ENCODE peak calls at places on chromosomes 13 and 19, in eight cellular contexts. W, B, G, F, X, J, P and M are unnamed samples.

GRCh38 chr13:98543380-98544104 is 33.4 kb downstream of the STK24 start:
- DNase-seq in W (no peak), B (no peak), G (no peak), F (no peak), X (no peak), J (no peak), P (no peak), M (no peak)

GRCh38 chr19:45575216-45575615 is 9.4 kb downstream of the OPA3 start:
- DNase-seq in W (no peak), B (no peak), G (no peak), F (no peak), X (no peak), J (no peak), P (no peak), M (peak; percentile 62)

GRCh38 chr13:23718916-23719470 is 148.8 kb downstream of the TNFRSF19 start:
- DNase-seq in W (no peak), B (no peak), G (no peak), F (peak; percentile 55), X (no peak), J (no peak), P (no peak), M (no peak)

GRCh38 chr13:102642475-102642874 is 45.7 kb downstream of the TPP2 start:
- DNase-seq in W (no peak), B (no peak), G (no peak), F (no peak), X (no peak), J (peak; percentile 88), P (no peak), M (no peak)

GRCh38 chr19:50896591-50897190 is 14.5 kb downstream of the KLK4 start:
- DNase-seq in W (no peak), B (no peak), G (no peak), F (peak; percentile 65), X (no peak), J (peak; percentile 85), P (no peak), M (peak; percentile 87)

GRCh38 chr19:18961767-18962423 is 20.9 kb upstream of the HOMER3 start:
- DNase-seq in W (no peak), B (no peak), G (peak; percentile 12), F (no peak), X (no peak), J (no peak), P (no peak), M (no peak)

GRCh38 chr13:112894673-112895481 is 74.1 kb upstream of the MCF2L start:
- DNase-seq in W (no peak), B (no peak), G (peak; percentile 53), F (no peak), X (no peak), J (no peak), P (no peak), M (no peak)

GRCh38 chr13:94641432-94641941 is 39.8 kb downstream of the GPR180 start:
- DNase-seq in W (no peak), B (no peak), G (no peak), F (peak; percentile 86), X (no peak), J (no peak), P (no peak), M (no peak)

GRCh38 chr19:18992696-18993095 is 40.6 kb downstream of the SUGP2 start:
- DNase-seq in W (no peak), B (no peak), G (no peak), F (no peak), X (no peak), J (no peak), P (no peak), M (no peak)

GRCh38 chr13:28220166-28220565 is 81.8 kb downstream of the PAN3 start:
- DNase-seq in W (no peak), B (no peak), G (no peak), F (peak; percentile 46), X (no peak), J (no peak), P (no peak), M (no peak)

GRCh38 chr13:33286143-33286542 is 588 bp upstream of the STARD13 start:
- DNase-seq in W (no peak), B (no peak), G (peak; percentile 47), F (no peak), X (no peak), J (no peak), P (no peak), M (no peak)

GRCh38 chr13:41458939-41459753 is 1.8 kb downstream of the RGCC start:
- DNase-seq in W (no peak), B (peak; percentile 26), G (peak; percentile 5), F (peak; percentile 72), X (peak; percentile 3), J (no peak), P (peak; percentile 29), M (peak; percentile 66)

GRCh38 chr13:107568181-107568580 is 647.2 kb downstream of the LIG4 start:
- DNase-seq in W (no peak), B (no peak), G (no peak), F (peak; percentile 31), X (no peak), J (no peak), P (no peak), M (no peak)

GRCh38 chr13:31431722-31432137 is 232.0 kb downstream of the B3GLCT start:
- DNase-seq in W (no peak), B (peak; percentile 54), G (peak; percentile 67), F (peak; percentile 28), X (peak; percentile 55), J (no peak), P (peak; percentile 13), M (peak; percentile 31)

GRCh38 chr19:2740314-2740656 is 468 bp upstream of the SLC39A3 start:
- DNase-seq in W (no peak), B (no peak), G (no peak), F (no peak), X (no peak), J (no peak), P (no peak), M (no peak)

GRCh38 chr19:3463039-3463958 is 17.0 kb downstream of the SMIM24 start:
- DNase-seq in W (no peak), B (no peak), G (no peak), F (no peak), X (no peak), J (no peak), P (no peak), M (no peak)

GRCh38 chr19:19457691-19458090 is 52.2 kb downstream of the GATAD2A start:
- DNase-seq in W (no peak), B (no peak), G (no peak), F (no peak), X (no peak), J (no peak), P (no peak), M (no peak)

GRCh38 chr13:97067342-97067895 is 73.1 kb upstream of the OXGR1 start:
- DNase-seq in W (no peak), B (no peak), G (no peak), F (no peak), X (no peak), J (no peak), P (no peak), M (no peak)

GRCh38 chr19:19847781-19848180 is 17.9 kb upstream of the ZNF253 start:
- DNase-seq in W (no peak), B (no peak), G (no peak), F (no peak), X (no peak), J (no peak), P (no peak), M (no peak)

GRCh38 chr19:1489463-1489971 is 633 bp downstream of the PCSK4 start:
- DNase-seq in W (no peak), B (peak; percentile 71), G (no peak), F (no peak), X (no peak), J (no peak), P (no peak), M (no peak)

GRCh38 chr19:1851581-1852293 is 3.5 kb upstream of the REXO1 start:
- DNase-seq in W (no peak), B (peak; percentile 70), G (no peak), F (no peak), X (no peak), J (no peak), P (no peak), M (peak; percentile 39)

GRCh38 chr13:94462670-94463069 is 16.8 kb downstream of the DCT start:
- DNase-seq in W (no peak), B (no peak), G (no peak), F (no peak), X (no peak), J (no peak), P (no peak), M (no peak)

GRCh38 chr13:30742896-30743295 is 7.6 kb downstream of the ALOX5AP start:
- DNase-seq in W (no peak), B (no peak), G (peak; percentile 28), F (no peak), X (no peak), J (no peak), P (no peak), M (no peak)

GRCh38 chr19:14507704-14508246 is 10.4 kb downstream of the DNAJB1 start:
- DNase-seq in W (no peak), B (no peak), G (peak; percentile 74), F (peak; percentile 67), X (no peak), J (no peak), P (no peak), M (no peak)
- TF ChIP-seq CTCF in W (no peak), B (no peak), G (no peak), F (no peak), X (no peak), J (no peak), P (no peak), M (no peak)

GRCh38 chr19:54391589-54392061 is 23.6 kb upstream of the TTYH1 start:
- DNase-seq in W (no peak), B (no peak), G (no peak), F (no peak), X (no peak), J (no peak), P (no peak), M (no peak)
- TF ChIP-seq CTCF in W (no peak), B (peak; percentile 16), G (no peak), F (no peak), X (no peak), J (no peak), P (no peak), M (no peak)

GRCh38 chr13:49220035-49220855 is at the start of gene MLNR:
- DNase-seq in W (no peak), B (no peak), G (peak; percentile 48), F (no peak), X (peak; percentile 33), J (no peak), P (peak; percentile 67), M (peak; percentile 43)
- TF ChIP-seq CTCF in W (peak; percentile 5), B (no peak), G (no peak), F (no peak), X (peak; percentile 55), J (no peak), P (peak; percentile 38), M (no peak)

GRCh38 chr19:5372572-5373200 is 32.1 kb upstream of the PTPRS start:
- DNase-seq in W (no peak), B (no peak), G (no peak), F (no peak), X (no peak), J (no peak), P (no peak), M (no peak)

GRCh38 chr19:5367530-5368133 is 27.0 kb upstream of the PTPRS start:
- DNase-seq in W (no peak), B (no peak), G (no peak), F (no peak), X (no peak), J (no peak), P (no peak), M (no peak)

GRCh38 chr19:5365905-5366304 is 25.3 kb upstream of the PTPRS start:
- DNase-seq in W (no peak), B (no peak), G (no peak), F (no peak), X (no peak), J (no peak), P (no peak), M (no peak)

GRCh38 chr19:5369304-5369703 is 28.7 kb upstream of the PTPRS start:
- DNase-seq in W (no peak), B (no peak), G (no peak), F (no peak), X (no peak), J (no peak), P (no peak), M (no peak)

GRCh38 chr19:5369962-5370367 is 29.4 kb upstream of the PTPRS start:
- DNase-seq in W (no peak), B (peak; percentile 60), G (peak; percentile 50), F (no peak), X (peak; percentile 76), J (no peak), P (peak; percentile 55), M (peak; percentile 67)
- TF ChIP-seq CTCF in W (no peak), B (peak; percentile 84), G (peak; percentile 78), F (peak; percentile 52), X (peak; percentile 79), J (peak; percentile 59), P (peak; percentile 41), M (peak; percentile 75)